ENCODE peak calls at places on chromosomes 7 and 10, in four cellular contexts. C, K, Q and M are unnamed samples.

GRCh38 chr7:120992272-120993010 is 3.9 kb downstream of the CPED1 start:
- DNase-seq in C (no peak), K (no peak), Q (no peak), M (no peak)

GRCh38 chr7:28126047-28127041 is 54.3 kb downstream of the JAZF1 start:
- DNase-seq in C (no peak), K (no peak), Q (no peak), M (no peak)

GRCh38 chr10:117165557-117166419 is 27.7 kb upstream of the VAX1 start:
- DNase-seq in C (peak; percentile 33), K (peak; percentile 88), Q (peak; percentile 87), M (peak; percentile 89)

GRCh38 chr10:128001886-128002285 is 95.0 kb downstream of the PTPRE start:
- DNase-seq in C (no peak), K (no peak), Q (no peak), M (no peak)

GRCh38 chr10:114638874-114639625 is 19.0 kb downstream of the ABLIM1 start:
- DNase-seq in C (peak; percentile 95), K (no peak), Q (no peak), M (no peak)

GRCh38 chr10:5965266-5965665 is 12.1 kb downstream of the IL15RA start:
- DNase-seq in C (no peak), K (no peak), Q (peak; percentile 35), M (no peak)

GRCh38 chr10:126043389-126043788 is 147.0 kb downstream of the FANK1 start:
- DNase-seq in C (no peak), K (no peak), Q (no peak), M (no peak)

GRCh38 chr10:30002438-30003266 is 56.7 kb downstream of the JCAD start:
- DNase-seq in C (peak; percentile 70), K (peak; percentile 92), Q (peak; percentile 83), M (peak; percentile 91)

GRCh38 chr7:50718311-50718710 is 64.4 kb downstream of the GRB10 start:
- DNase-seq in C (no peak), K (no peak), Q (no peak), M (no peak)

GRCh38 chr7:55575733-55576132 is 3.4 kb upstream of the VOPP1 start:
- DNase-seq in C (no peak), K (no peak), Q (peak; percentile 11), M (no peak)

GRCh38 chr10:68987611-68988010 is 992 bp upstream of the KIFBP start:
- DNase-seq in C (no peak), K (no peak), Q (no peak), M (no peak)

GRCh38 chr10:99681553-99681952 is 22.2 kb downstream of the ENTPD7 start:
- DNase-seq in C (peak; percentile 84), K (no peak), Q (no peak), M (no peak)

GRCh38 chr10:119538632-119539358 is 3.7 kb downstream of the RGS10 start:
- DNase-seq in C (no peak), K (no peak), Q (no peak), M (no peak)

GRCh38 chr7:100818366-100818765 is 9.0 kb downstream of the EPHB4 start:
- DNase-seq in C (no peak), K (no peak), Q (no peak), M (no peak)

GRCh38 chr7:42947531-42947930 is 15.4 kb downstream of the MRPL32 start:
- DNase-seq in C (no peak), K (no peak), Q (no peak), M (no peak)

GRCh38 chr10:73644015-73644743 is 2.9 kb upstream of the MYOZ1 start:
- DNase-seq in C (peak; percentile 73), K (peak; percentile 68), Q (peak; percentile 63), M (peak; percentile 77)

GRCh38 chr7:64099656-64100531 is 54.7 kb downstream of the ZNF727 start:
- DNase-seq in C (no peak), K (no peak), Q (no peak), M (no peak)

DNA sequence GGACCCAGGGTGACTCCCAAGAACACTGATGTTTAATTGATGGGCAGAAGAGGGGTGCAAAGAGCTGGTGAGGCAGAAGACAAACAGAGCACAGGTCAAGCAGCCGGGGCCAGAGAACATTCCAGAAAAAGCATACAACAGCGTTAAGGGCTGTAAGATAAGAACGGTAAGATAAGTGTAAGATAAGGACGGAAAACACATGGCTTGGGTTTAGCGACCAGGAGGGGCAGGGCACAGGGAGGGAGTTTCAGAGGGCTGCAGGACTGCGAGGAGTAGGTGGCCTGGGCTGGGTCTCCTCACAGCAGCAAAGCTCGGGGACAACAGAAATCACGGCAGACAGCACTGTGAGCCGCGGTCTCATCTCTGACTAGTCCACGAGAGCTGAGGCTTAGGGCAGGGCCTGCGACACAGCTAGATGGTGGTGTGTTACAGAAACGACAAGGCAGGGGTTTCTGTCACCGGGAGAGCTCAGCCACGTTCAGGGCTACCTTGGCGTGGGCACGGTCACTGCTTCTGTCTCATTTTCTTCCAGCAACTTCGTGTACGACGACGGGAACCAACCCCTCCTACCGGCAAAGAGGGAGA is 24.6 kb downstream of the BRI3 start:
- DNase-seq in C (no peak), K (no peak), Q (no peak), M (peak; percentile 81)
- H3K56ac ChIP-seq in C (no peak overlapping the region), K (no peak overlapping the region), Q (no peak overlapping the region), M (peak overlapping the region; percentile 63)

GRCh38 chr10:97705006-97705670 is 8.4 kb upstream of the MARVELD1 start:
- DNase-seq in C (no peak), K (no peak), Q (no peak), M (no peak)

GRCh38 chr10:97708976-97709745 is 4.4 kb upstream of the MARVELD1 start:
- DNase-seq in C (peak; percentile 88), K (peak; percentile 70), Q (peak; percentile 84), M (peak; percentile 77)

GRCh38 chr10:97709746-97710078 is 3.8 kb upstream of the MARVELD1 start:
- DNase-seq in C (no peak), K (no peak), Q (no peak), M (no peak)

GRCh38 chr10:97708167-97708566 is 5.4 kb upstream of the MARVELD1 start:
- DNase-seq in C (no peak), K (no peak), Q (no peak), M (no peak)

DNA sequence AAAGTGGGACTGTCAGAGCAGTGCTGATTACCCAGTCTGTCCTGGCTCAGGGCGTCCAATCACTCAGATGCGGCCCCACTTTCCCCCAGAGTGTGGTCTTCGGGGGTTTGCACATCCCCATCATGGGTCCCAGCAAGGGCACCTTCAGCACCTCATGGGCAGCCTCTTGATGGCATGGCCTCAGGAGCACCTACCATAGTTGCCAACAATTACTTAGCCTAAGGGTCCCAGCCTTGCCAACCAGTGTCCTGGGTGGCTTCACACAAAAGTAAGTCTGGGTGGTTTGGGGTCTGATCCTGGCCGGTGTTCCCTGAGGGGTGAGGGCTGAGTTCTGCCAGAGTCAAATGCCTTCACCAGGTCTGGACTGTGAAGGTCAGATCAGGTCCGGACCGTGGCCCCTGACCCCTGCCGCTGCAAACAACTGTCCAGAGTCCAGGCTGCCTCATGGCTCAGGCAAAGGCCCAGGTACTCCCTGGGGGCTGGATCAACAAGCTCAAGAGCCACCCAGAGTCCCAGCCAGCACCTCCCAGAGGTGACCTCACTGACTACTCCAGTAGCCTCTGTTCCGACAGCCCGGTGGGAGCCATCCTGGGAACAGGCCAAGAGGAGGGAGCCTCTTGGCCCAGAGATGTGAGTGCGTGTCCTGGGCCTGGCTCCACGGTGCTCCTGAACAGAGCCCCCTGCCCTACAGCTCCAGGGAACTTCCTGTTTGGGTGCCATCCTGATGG is 6.2 kb upstream of the MARVELD1 start:
- DNase-seq in C (no peak), K (no peak), Q (no peak), M (no peak)
- H3K56ac ChIP-seq in C (no peak overlapping the region), K (no peak overlapping the region), Q (no peak overlapping the region), M (no peak overlapping the region)

GRCh38 chr10:109929501-109930219 is 6.3 kb upstream of the XPNPEP1 start:
- DNase-seq in C (no peak), K (no peak), Q (no peak), M (no peak)
- H3K56ac ChIP-seq in C (no peak overlapping the region), K (no peak overlapping the region), Q (no peak overlapping the region), M (no peak overlapping the region)

GRCh38 chr7:153529100-153529499 is 523.1 kb upstream of the DPP6 start:
- DNase-seq in C (no peak), K (no peak), Q (no peak), M (no peak)
- H3K56ac ChIP-seq in C (no peak overlapping the region), K (no peak overlapping the region), Q (no peak overlapping the region), M (no peak overlapping the region)